ENCODE peak calls at places on chromosomes 12 and 14, in nine cellular contexts. One of them, this sample, is unnamed.

GRCh38 chr14:66369157-66369706 is 116.9 kb upstream of the CCDC196 start:
- DNase-seq in SK-N-DZ: no peak
- DNase-seq in GM13977: no peak
- DNase-seq in foreskin fibroblast: no peak
- DNase-seq in cardiac muscle cell: no peak
- DNase-seq in SHP77: no peak
- DNase-seq in NCI-H1092: no peak
- DNase-seq in NCI-H774: no peak
- DNase-seq in tibial artery: no peak
- DNase-seq in this sample: no peak

GRCh38 chr12:104286538-104287482 is 16.7 kb upstream of the EID3 start:
- DNase-seq in tibial artery: peak
- DNase-seq in SHP77: peak
- DNase-seq in GM13977: peak
- DNase-seq in SK-N-DZ: peak
- DNase-seq in foreskin fibroblast: peak
- DNase-seq in cardiac muscle cell: peak
- DNase-seq in NCI-H774: peak
- DNase-seq in NCI-H1092: peak
- DNase-seq in this sample: peak

GRCh38 chr12:131784909-131785762 is 43.1 kb upstream of the MMP17 start:
- DNase-seq in NCI-H774: no peak
- DNase-seq in SK-N-DZ: no peak
- DNase-seq in SHP77: no peak
- DNase-seq in foreskin fibroblast: no peak
- DNase-seq in GM13977: no peak
- DNase-seq in tibial artery: no peak
- DNase-seq in NCI-H1092: no peak
- DNase-seq in cardiac muscle cell: no peak
- DNase-seq in this sample: no peak

GRCh38 chr14:73634333-73634833 is 10.4 kb upstream of the DNAL1 start:
- DNase-seq in SK-N-DZ: peak
- DNase-seq in tibial artery: no peak
- DNase-seq in foreskin fibroblast: peak
- DNase-seq in cardiac muscle cell: peak
- DNase-seq in NCI-H1092: peak
- DNase-seq in SHP77: no peak
- DNase-seq in NCI-H774: peak
- DNase-seq in GM13977: peak
- DNase-seq in this sample: no peak

GRCh38 chr14:98633380-98633779 is 638.6 kb downstream of the BCL11B start:
- DNase-seq in tibial artery: no peak
- DNase-seq in foreskin fibroblast: no peak
- DNase-seq in SK-N-DZ: no peak
- DNase-seq in SHP77: peak
- DNase-seq in GM13977: no peak
- DNase-seq in cardiac muscle cell: peak
- DNase-seq in NCI-H1092: peak
- DNase-seq in NCI-H774: peak
- DNase-seq in this sample: no peak

GRCh38 chr14:62001988-62002387 is 239.8 kb downstream of the SNAPC1 start:
- DNase-seq in SHP77: no peak
- DNase-seq in NCI-H774: no peak
- DNase-seq in GM13977: no peak
- DNase-seq in SK-N-DZ: no peak
- DNase-seq in tibial artery: no peak
- DNase-seq in foreskin fibroblast: peak
- DNase-seq in cardiac muscle cell: no peak
- DNase-seq in NCI-H1092: no peak
- DNase-seq in this sample: no peak

GRCh38 chr12:46227616-46228015 is 41.2 kb downstream of the SLC38A1 start:
- DNase-seq in GM13977: no peak
- DNase-seq in SK-N-DZ: no peak
- DNase-seq in cardiac muscle cell: no peak
- DNase-seq in foreskin fibroblast: no peak
- DNase-seq in NCI-H1092: no peak
- DNase-seq in tibial artery: no peak
- DNase-seq in SHP77: no peak
- DNase-seq in NCI-H774: no peak
- DNase-seq in this sample: no peak

GRCh38 chr12:58883576-58884334 is 36.5 kb downstream of the LRIG3 start:
- DNase-seq in SHP77: no peak
- DNase-seq in cardiac muscle cell: no peak
- DNase-seq in SK-N-DZ: no peak
- DNase-seq in NCI-H774: no peak
- DNase-seq in foreskin fibroblast: no peak
- DNase-seq in NCI-H1092: no peak
- DNase-seq in tibial artery: no peak
- DNase-seq in GM13977: peak
- DNase-seq in this sample: no peak

GRCh38 chr12:59808317-59808910 is 212.6 kb downstream of the SLC16A7 start:
- DNase-seq in SK-N-DZ: peak
- DNase-seq in GM13977: peak
- DNase-seq in SHP77: no peak
- DNase-seq in foreskin fibroblast: peak
- DNase-seq in tibial artery: no peak
- DNase-seq in cardiac muscle cell: peak
- DNase-seq in NCI-H1092: no peak
- DNase-seq in NCI-H774: no peak
- DNase-seq in this sample: peak

GRCh38 chr12:27210187-27210586 is 33.9 kb upstream of the STK38L start:
- DNase-seq in NCI-H1092: no peak
- DNase-seq in SK-N-DZ: no peak
- DNase-seq in NCI-H774: no peak
- DNase-seq in tibial artery: no peak
- DNase-seq in foreskin fibroblast: no peak
- DNase-seq in GM13977: no peak
- DNase-seq in SHP77: no peak
- DNase-seq in cardiac muscle cell: no peak
- DNase-seq in this sample: no peak

GRCh38 chr12:24991209-24992049 is 42.5 kb upstream of the BCAT1 start:
- DNase-seq in SK-N-DZ: peak
- DNase-seq in NCI-H1092: peak
- DNase-seq in cardiac muscle cell: peak
- DNase-seq in foreskin fibroblast: peak
- DNase-seq in SHP77: peak
- DNase-seq in tibial artery: no peak
- DNase-seq in GM13977: peak
- DNase-seq in NCI-H774: peak
- DNase-seq in this sample: peak

GRCh38 chr12:59929091-59929490 is 333.3 kb downstream of the SLC16A7 start:
- DNase-seq in GM13977: no peak
- DNase-seq in SHP77: no peak
- DNase-seq in tibial artery: no peak
- DNase-seq in foreskin fibroblast: peak
- DNase-seq in NCI-H774: no peak
- DNase-seq in SK-N-DZ: no peak
- DNase-seq in NCI-H1092: no peak
- DNase-seq in cardiac muscle cell: no peak
- DNase-seq in this sample: no peak

GRCh38 chr12:26047401-26048226 is 77.2 kb downstream of the BHLHE41 start:
- DNase-seq in NCI-H1092: no peak
- DNase-seq in SK-N-DZ: no peak
- DNase-seq in SHP77: no peak
- DNase-seq in cardiac muscle cell: no peak
- DNase-seq in tibial artery: no peak
- DNase-seq in foreskin fibroblast: no peak
- DNase-seq in GM13977: no peak
- DNase-seq in NCI-H774: no peak
- DNase-seq in this sample: no peak

GRCh38 chr14:44995196-44995595 is 33.2 kb downstream of the TOGARAM1 start:
- DNase-seq in GM13977: no peak
- DNase-seq in NCI-H1092: no peak
- DNase-seq in tibial artery: no peak
- DNase-seq in SK-N-DZ: no peak
- DNase-seq in foreskin fibroblast: no peak
- DNase-seq in NCI-H774: no peak
- DNase-seq in cardiac muscle cell: peak
- DNase-seq in SHP77: no peak
- DNase-seq in this sample: no peak

GRCh38 chr14:51357250-51357649 is 117.2 kb downstream of the TMX1 start:
- DNase-seq in NCI-H1092: no peak
- DNase-seq in SHP77: no peak
- DNase-seq in SK-N-DZ: no peak
- DNase-seq in cardiac muscle cell: no peak
- DNase-seq in GM13977: no peak
- DNase-seq in foreskin fibroblast: peak
- DNase-seq in tibial artery: no peak
- DNase-seq in NCI-H774: no peak
- DNase-seq in this sample: no peak

GRCh38 chr12:15701212-15701611 is 88.0 kb downstream of the EPS8 start:
- DNase-seq in GM13977: no peak
- DNase-seq in foreskin fibroblast: peak
- DNase-seq in NCI-H1092: no peak
- DNase-seq in tibial artery: no peak
- DNase-seq in cardiac muscle cell: no peak
- DNase-seq in SK-N-DZ: no peak
- DNase-seq in SHP77: no peak
- DNase-seq in NCI-H774: no peak
- DNase-seq in this sample: no peak

GRCh38 chr14:99574099-99574880 is 29.7 kb downstream of the CCDC85C start:
- DNase-seq in foreskin fibroblast: peak
- DNase-seq in NCI-H1092: no peak
- DNase-seq in SHP77: peak
- DNase-seq in SK-N-DZ: peak
- DNase-seq in cardiac muscle cell: peak
- DNase-seq in GM13977: no peak
- DNase-seq in NCI-H774: peak
- DNase-seq in tibial artery: no peak
- DNase-seq in this sample: no peak

GRCh38 chr12:113473942-113474341 is 2.3 kb upstream of the LHX5 start:
- DNase-seq in NCI-H774: no peak
- DNase-seq in NCI-H1092: no peak
- DNase-seq in cardiac muscle cell: no peak
- DNase-seq in foreskin fibroblast: peak
- DNase-seq in SHP77: no peak
- DNase-seq in tibial artery: no peak
- DNase-seq in GM13977: peak
- DNase-seq in SK-N-DZ: no peak
- DNase-seq in this sample: peak

GRCh38 chr12:131061041-131061806 is 107.5 kb downstream of the ADGRD1 start:
- DNase-seq in NCI-H1092: no peak
- DNase-seq in NCI-H774: no peak
- DNase-seq in GM13977: no peak
- DNase-seq in SHP77: peak
- DNase-seq in cardiac muscle cell: no peak
- DNase-seq in foreskin fibroblast: no peak
- DNase-seq in SK-N-DZ: no peak
- DNase-seq in tibial artery: no peak
- DNase-seq in this sample: no peak

GRCh38 chr14:102255401-102256190 is 49.4 kb downstream of the MOK start:
- DNase-seq in NCI-H774: no peak
- DNase-seq in SK-N-DZ: no peak
- DNase-seq in cardiac muscle cell: no peak
- DNase-seq in SHP77: no peak
- DNase-seq in NCI-H1092: no peak
- DNase-seq in tibial artery: no peak
- DNase-seq in foreskin fibroblast: peak
- DNase-seq in GM13977: no peak
- DNase-seq in this sample: no peak

GRCh38 chr14:34733245-34733644 is 18.9 kb upstream of the CFL2 start:
- DNase-seq in GM13977: no peak
- DNase-seq in cardiac muscle cell: no peak
- DNase-seq in NCI-H1092: no peak
- DNase-seq in NCI-H774: no peak
- DNase-seq in foreskin fibroblast: peak
- DNase-seq in tibial artery: no peak
- DNase-seq in SHP77: no peak
- DNase-seq in SK-N-DZ: no peak
- DNase-seq in this sample: no peak

GRCh38 chr12:6627598-6627997 is 8.2 kb downstream of the LPAR5 start:
- DNase-seq in foreskin fibroblast: no peak
- DNase-seq in cardiac muscle cell: no peak
- DNase-seq in NCI-H1092: no peak
- DNase-seq in tibial artery: no peak
- DNase-seq in NCI-H774: peak
- DNase-seq in SK-N-DZ: no peak
- DNase-seq in GM13977: no peak
- DNase-seq in SHP77: no peak
- DNase-seq in this sample: peak

GRCh38 chr12:75623631-75624118 is 112.3 kb upstream of the KRR1 start:
- DNase-seq in SHP77: peak
- DNase-seq in foreskin fibroblast: peak
- DNase-seq in cardiac muscle cell: peak
- DNase-seq in NCI-H774: no peak
- DNase-seq in NCI-H1092: no peak
- DNase-seq in GM13977: no peak
- DNase-seq in SK-N-DZ: no peak
- DNase-seq in tibial artery: no peak
- DNase-seq in this sample: no peak

GRCh38 chr12:54304187-54304810 is 3.5 kb upstream of the NFE2 start:
- DNase-seq in NCI-H1092: no peak
- DNase-seq in tibial artery: peak
- DNase-seq in cardiac muscle cell: no peak
- DNase-seq in foreskin fibroblast: peak
- DNase-seq in SHP77: no peak
- DNase-seq in SK-N-DZ: no peak
- DNase-seq in GM13977: no peak
- DNase-seq in NCI-H774: no peak
- DNase-seq in this sample: no peak

GRCh38 chr14:74980398-74980745 is 22.3 kb upstream of the EIF2B2 start:
- DNase-seq in NCI-H774: no peak
- DNase-seq in tibial artery: no peak
- DNase-seq in SHP77: no peak
- DNase-seq in cardiac muscle cell: no peak
- DNase-seq in SK-N-DZ: peak
- DNase-seq in NCI-H1092: peak
- DNase-seq in foreskin fibroblast: no peak
- DNase-seq in GM13977: no peak
- DNase-seq in this sample: no peak

GRCh38 chr14:51310453-51311074 is 70.5 kb downstream of the TMX1 start:
- DNase-seq in foreskin fibroblast: peak
- DNase-seq in NCI-H774: no peak
- DNase-seq in NCI-H1092: peak
- DNase-seq in GM13977: no peak
- DNase-seq in tibial artery: no peak
- DNase-seq in SHP77: no peak
- DNase-seq in cardiac muscle cell: no peak
- DNase-seq in SK-N-DZ: no peak
- DNase-seq in this sample: no peak

GRCh38 chr12:68420225-68421008 is 88.3 kb upstream of the MDM1 start:
- DNase-seq in SHP77: no peak
- DNase-seq in NCI-H774: no peak
- DNase-seq in SK-N-DZ: no peak
- DNase-seq in cardiac muscle cell: no peak
- DNase-seq in tibial artery: no peak
- DNase-seq in GM13977: no peak
- DNase-seq in NCI-H1092: no peak
- DNase-seq in foreskin fibroblast: peak
- DNase-seq in this sample: no peak

GRCh38 chr14:52013984-52014600 is 24.7 kb downstream of the RTRAF start:
- DNase-seq in SK-N-DZ: peak
- DNase-seq in SHP77: peak
- DNase-seq in foreskin fibroblast: peak
- DNase-seq in cardiac muscle cell: peak
- DNase-seq in GM13977: no peak
- DNase-seq in NCI-H1092: no peak
- DNase-seq in tibial artery: no peak
- DNase-seq in NCI-H774: no peak
- DNase-seq in this sample: no peak

GRCh38 chr14:70317969-70318634 is 41.4 kb downstream of the COX16 start:
- DNase-seq in SK-N-DZ: peak
- DNase-seq in foreskin fibroblast: peak
- DNase-seq in NCI-H774: no peak
- DNase-seq in GM13977: peak
- DNase-seq in SHP77: peak
- DNase-seq in tibial artery: no peak
- DNase-seq in NCI-H1092: peak
- DNase-seq in cardiac muscle cell: peak
- DNase-seq in this sample: peak